ENCODE peak calls at places on chromosomes 1 and 21, in four cellular contexts. V is HCT116, K is SK-N-SH, D is GM12878. U is an unnamed sample.

GRCh38 chr1:20124451-20125057 is 5.2 kb upstream of the PLA2G2D start:
- DNase-seq in V (peak; percentile 57), K (no peak), D (no peak), U (no peak)

GRCh38 chr1:59697138-59697811 is 117.5 kb upstream of the HOOK1 start:
- DNase-seq in V (no peak), K (no peak), D (no peak), U (peak; percentile 72)

GRCh38 chr1:205985330-205986005 is 17.7 kb downstream of the RAB7B start:
- DNase-seq in V (no peak), K (no peak), D (no peak), U (peak; percentile 19)

GRCh38 chr1:39023140-39023539 is 3.0 kb upstream of the NDUFS5 start:
- DNase-seq in V (no peak), K (no peak), D (no peak), U (no peak)

GRCh38 chr1:31488528-31488927 is 75.5 kb downstream of the SERINC2 start:
- DNase-seq in V (no peak), K (no peak), D (no peak), U (no peak)

GRCh38 chr1:56776581-56776980 is 42.6 kb downstream of the FYB2 start:
- DNase-seq in V (no peak), K (no peak), D (no peak), U (no peak)

GRCh38 chr1:25694167-25694566 is 77.6 kb downstream of the MAN1C1 start:
- DNase-seq in V (no peak), K (no peak), D (no peak), U (no peak)

GRCh38 chr1:1984560-1985070 is 19.0 kb downstream of the CFAP74 start:
- DNase-seq in V (no peak), K (no peak), D (no peak), U (no peak)

GRCh38 chr1:175192111-175192629 is 406 bp downstream of the KIAA0040 start:
- DNase-seq in V (no peak), K (peak; percentile 22), D (no peak), U (no peak)

GRCh38 chr1:31585736-31586365 is 9.5 kb downstream of the TINAGL1 start:
- DNase-seq in V (no peak), K (no peak), D (no peak), U (no peak)

GRCh38 chr1:93302078-93302477 is 43.6 kb upstream of the DR1 start:
- DNase-seq in V (no peak), K (no peak), D (no peak), U (no peak)

GRCh38 chr1:66502084-66502483 is 31.9 kb upstream of the SGIP1 start:
- DNase-seq in V (no peak), K (no peak), D (no peak), U (no peak)

GRCh38 chr1:101846820-101847219 is 149.9 kb downstream of the OLFM3 start:
- DNase-seq in V (no peak), K (peak; percentile 9), D (no peak), U (no peak)

GRCh38 chr1:53046930-53047329 is 15.1 kb upstream of the PODN start:
- DNase-seq in V (no peak), K (no peak), D (no peak), U (peak; percentile 12)

GRCh38 chr1:20416706-20417105 is 69.3 kb downstream of the CAMK2N1 start:
- DNase-seq in V (no peak), K (no peak), D (no peak), U (no peak)

GRCh38 chr1:52057245-52057644 is 1.1 kb downstream of the BTF3L4 start:
- DNase-seq in V (no peak), K (no peak), D (no peak), U (no peak)

GRCh38 chr1:7581754-7582264 is 189.3 kb upstream of the VAMP3 start:
- DNase-seq in V (no peak), K (no peak), D (no peak), U (no peak)

GRCh38 chr21:15160136-15160535 is 95.3 kb upstream of the NRIP1 start:
- DNase-seq in V (no peak), K (no peak), D (no peak), U (no peak)

GRCh38 chr1:26531651-26532131 is 2.1 kb downstream of the RPS6KA1 start:
- DNase-seq in V (no peak), K (peak; percentile 13), D (no peak), U (no peak)

GRCh38 chr1:156356875-156357534 is 12.0 kb upstream of the RHBG start:
- DNase-seq in V (peak; percentile 69), K (no peak), D (no peak), U (peak; percentile 73)

GRCh38 chr21:28641731-28642130 is 350.9 kb downstream of the LTN1 start:
- DNase-seq in V (no peak), K (peak; percentile 6), D (no peak), U (no peak)
- H3K4me3 ChIP-seq in V (no peak overlapping the region), K (no peak overlapping the region), D (no peak overlapping the region), U (no peak overlapping the region)

DNA sequence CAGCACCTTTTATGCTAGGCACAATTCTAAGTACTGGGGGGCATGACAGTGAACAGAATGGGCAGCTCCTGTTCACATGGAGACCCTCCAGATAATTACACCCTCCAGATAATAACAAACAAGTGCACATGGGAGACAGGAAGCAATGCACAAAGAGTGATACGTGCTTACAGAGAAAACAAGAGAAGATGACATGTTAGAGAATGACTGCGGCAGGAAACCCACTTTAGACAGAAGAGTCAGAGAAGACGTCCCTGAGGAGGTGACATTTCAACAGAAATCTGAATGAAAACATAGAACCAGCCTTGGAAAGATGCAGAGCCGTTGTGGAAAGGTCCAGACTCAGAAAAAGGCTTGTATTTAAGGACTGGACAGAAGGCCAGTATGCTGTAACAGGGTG is 54.7 kb upstream of the ARTN start:
- DNase-seq in V (no peak), K (no peak), D (no peak), U (no peak)
- TF ChIP-seq MAX in V (no peak), K (no peak), D (no peak), U (no peak)

GRCh38 chr1:222247081-222247480 is 300.8 kb downstream of the HHIPL2 start:
- DNase-seq in V (no peak), K (no peak), D (no peak), U (no peak)
- H2AFZ ChIP-seq in V (no peak overlapping the region), K (no peak overlapping the region), D (no peak overlapping the region), U (no peak overlapping the region)

GRCh38 chr1:204148098-204148406 is 3.8 kb downstream of the ETNK2 start:
- DNase-seq in V (no peak), K (no peak), D (no peak), U (no peak)
- H3K4me3 ChIP-seq in V (no peak overlapping the region), K (no peak overlapping the region), D (no peak overlapping the region), U (no peak overlapping the region)

DNA sequence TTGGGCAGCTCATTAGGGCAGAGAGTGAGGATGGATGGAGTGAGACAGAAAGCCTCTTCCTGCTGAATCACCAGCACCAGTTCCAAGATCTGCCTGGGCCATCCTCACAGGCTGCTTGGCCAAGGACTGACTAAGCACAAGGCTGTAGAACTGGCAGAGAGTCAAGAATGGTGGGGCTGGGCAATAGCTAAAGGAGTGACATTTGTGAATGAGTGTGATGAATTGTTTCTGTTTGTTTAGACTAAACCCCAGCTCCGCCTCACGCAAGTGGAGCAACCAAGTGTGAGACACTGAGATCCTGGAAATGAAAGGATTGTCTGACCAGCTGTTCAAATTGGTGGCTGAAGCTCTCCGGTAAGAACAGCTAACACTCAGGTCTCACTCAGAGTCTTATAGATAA is 38.6 kb downstream of the BRINP2 start:
- DNase-seq in V (no peak), K (no peak), D (no peak), U (no peak)
- TF ChIP-seq MAX in V (no peak), K (no peak), D (no peak), U (no peak)

U was measured in HepG2.